ENCODE peak calls at places on chromosomes 6 and 20, in six cellular contexts. I is pancreas; D is smooth muscle cell of the brain vasculature; C is psoas muscle; X is GM18507; N is CD4-positive, alpha-beta T cell. V is an unnamed sample.

GRCh38 chr6:22042713-22043112 is 254.1 kb downstream of the PRL start:
- DNase-seq in I (peak; percentile 37), D (no peak), C (peak; percentile 25), X (no peak), N (no peak), V (no peak)

GRCh38 chr20:15627089-15627488 is 946.2 kb downstream of the KIF16B start:
- DNase-seq in I (no peak), D (no peak), C (no peak), X (no peak), N (no peak), V (no peak)

GRCh38 chr6:21098744-21099143 is 494.8 kb upstream of the SOX4 start:
- DNase-seq in I (no peak), D (peak; percentile 6), C (no peak), X (no peak), N (no peak), V (no peak)

GRCh38 chr20:4134355-4134834 is 119.0 kb upstream of the RNF24 start:
- DNase-seq in I (no peak), D (no peak), C (no peak), X (no peak), N (no peak), V (no peak)

GRCh38 chr6:40328376-40328987 is 258.7 kb downstream of the LRFN2 start:
- DNase-seq in I (peak; percentile 78), D (no peak), C (no peak), X (peak; percentile 8), N (peak; percentile 16), V (peak; percentile 18)

GRCh38 chr6:79657238-79657637 is 26.1 kb downstream of the SH3BGRL2 start:
- DNase-seq in I (no peak), D (no peak), C (no peak), X (no peak), N (no peak), V (no peak)

GRCh38 chr6:108838101-108838717 is 10.0 kb upstream of the ARMC2 start:
- DNase-seq in I (no peak), D (no peak), C (no peak), X (no peak), N (no peak), V (no peak)

GRCh38 chr6:170044836-170045562 is 245.9 kb downstream of the DLL1 start:
- DNase-seq in I (no peak), D (no peak), C (no peak), X (no peak), N (no peak), V (no peak)

GRCh38 chr6:19024737-19025136 is 637.6 kb downstream of the RNF144B start:
- DNase-seq in I (no peak), D (no peak), C (no peak), X (no peak), N (no peak), V (no peak)

GRCh38 chr6:120005292-120005976 is 655.9 kb upstream of the MAN1A1 start:
- DNase-seq in I (no peak), D (no peak), C (no peak), X (no peak), N (no peak), V (no peak)

GRCh38 chr6:142387997-142388815 is 86.4 kb downstream of the ADGRG6 start:
- DNase-seq in I (no peak), D (no peak), C (no peak), X (no peak), N (no peak), V (no peak)